ENCODE peak calls at places on chromosome 2, in six cellular contexts. P is A549, F is brain microvascular endothelial cell, E is progenitor cell of endocrine pancreas, S is HFFc6, T is fibroblast of pulmonary artery. O is an unnamed sample.

GRCh38 chr2:1743396-1744150 is 742 bp downstream of the PXDN start:
- DNase-seq in F (no peak), T (peak), S (peak), E (peak), P (no peak), O (no peak)

GRCh38 chr2:235543126-235543750 is 49.4 kb downstream of the AGAP1 start:
- DNase-seq in F (no peak), E (no peak), T (no peak), S (no peak), P (no peak), O (no peak)

GRCh38 chr2:164000171-164000570 is 264.4 kb upstream of the FIGN start:
- DNase-seq in P (no peak), T (peak), E (no peak), S (no peak), F (peak), O (no peak)

GRCh38 chr2:239678666-239679296 is 278.0 kb upstream of the HDAC4 start:
- DNase-seq in T (no peak), F (no peak), S (no peak), E (no peak), P (no peak), O (no peak)

GRCh38 chr2:228689049-228689448 is 507.6 kb upstream of the SPHKAP start:
- DNase-seq in S (no peak), E (peak), F (no peak), P (no peak), T (no peak), O (no peak)

GRCh38 chr2:7950035-7950612 is 731.7 kb upstream of the ID2 start:
- DNase-seq in P (no peak), T (no peak), E (no peak), F (peak), S (no peak), O (no peak)

GRCh38 chr2:223538920-223539440 is 63.2 kb downstream of the SCG2 start:
- DNase-seq in S (no peak), E (no peak), P (no peak), T (no peak), F (no peak), O (no peak)

GRCh38 chr2:60311524-60311923 is 241.9 kb downstream of the BCL11A start:
- DNase-seq in S (no peak), P (no peak), F (no peak), T (no peak), E (no peak), O (peak)

GRCh38 chr2:155733091-155733870 is 599.2 kb downstream of the NR4A2 start:
- DNase-seq in F (no peak), E (no peak), T (no peak), P (no peak), S (no peak), O (no peak)

GRCh38 chr2:69483696-69484095 is 46.5 kb upstream of the NFU1 start:
- DNase-seq in E (no peak), P (no peak), T (no peak), F (no peak), S (no peak), O (no peak)

GRCh38 chr2:220365023-220365422 is 737.6 kb downstream of the SLC4A3 start:
- DNase-seq in S (peak), F (peak), E (no peak), T (peak), P (no peak), O (no peak)

GRCh38 chr2:44741507-44741906 is 200.0 kb upstream of the SIX3 start:
- DNase-seq in T (no peak), F (peak), S (no peak), E (no peak), P (no peak), O (no peak)

GRCh38 chr2:18117592-18117991 is 239.1 kb downstream of the KCNS3 start:
- DNase-seq in T (peak), E (no peak), P (no peak), S (peak), F (peak), O (peak)

GRCh38 chr2:161327582-161327981 is 19.4 kb downstream of the PSMD14 start:
- DNase-seq in P (no peak), S (no peak), E (no peak), F (no peak), T (peak), O (no peak)

GRCh38 chr2:138534791-138535190 is 33.2 kb downstream of the SPOPL start:
- DNase-seq in P (no peak), T (no peak), F (no peak), S (no peak), E (no peak), O (no peak)

GRCh38 chr2:42048318-42049251 is 764 bp downstream of the PKDCC start:
- DNase-seq in T (no peak), S (no peak), P (no peak), E (no peak), F (no peak), O (no peak)

GRCh38 chr2:26474261-26474785 is 3.6 kb downstream of the OTOF start:
- DNase-seq in F (no peak), P (no peak), S (no peak), T (no peak), E (no peak), O (no peak)

GRCh38 chr2:197309369-197310231 is 980 bp downstream of the ANKRD44 start:
- DNase-seq in E (peak), S (no peak), F (no peak), T (no peak), P (no peak), O (peak)

GRCh38 chr2:189210250-189211075 is 30.9 kb upstream of the COL5A2 start:
- DNase-seq in S (peak), F (peak), T (peak), E (no peak), P (peak), O (no peak)

GRCh38 chr2:220075835-220076234 is 448.4 kb downstream of the SLC4A3 start:
- DNase-seq in P (no peak), T (no peak), E (no peak), F (no peak), S (no peak), O (no peak)

GRCh38 chr2:6916224-6916623 is 988 bp upstream of the RNF144A start:
- DNase-seq in S (no peak), T (no peak), P (no peak), F (no peak), E (no peak), O (no peak)

GRCh38 chr2:240901986-240902614 is 4.0 kb upstream of the CROCC2 start:
- DNase-seq in T (no peak), F (no peak), S (no peak), E (no peak), P (no peak), O (no peak)

GRCh38 chr2:54077088-54077900 is 38.1 kb upstream of the ACYP2 start:
- DNase-seq in F (no peak), P (no peak), E (no peak), T (no peak), S (no peak), O (no peak)

GRCh38 chr2:38163006-38163405 is 87.1 kb upstream of the CYP1B1 start:
- DNase-seq in S (no peak), E (no peak), T (no peak), F (no peak), P (no peak), O (peak)

GRCh38 chr2:106366145-106366544 is 102.1 kb downstream of the RGPD3 start:
- DNase-seq in E (no peak), S (no peak), F (no peak), P (no peak), T (no peak), O (no peak)

GRCh38 chr2:237033536-237034060 is 52.1 kb upstream of the COPS8 start:
- DNase-seq in F (no peak), P (no peak), T (no peak), S (no peak), E (no peak), O (no peak)

GRCh38 chr2:130186391-130186790 is 4.3 kb downstream of the MZT2B start:
- DNase-seq in S (no peak), F (no peak), T (no peak), P (no peak), E (no peak), O (no peak)

GRCh38 chr2:134435505-134435904 is 181.6 kb downstream of the MGAT5 start:
- DNase-seq in E (no peak), P (no peak), S (no peak), T (no peak), F (no peak), O (no peak)

GRCh38 chr2:74671479-74671878 is 17.4 kb downstream of the SEMA4F start:
- DNase-seq in E (no peak), T (peak), S (peak), F (peak), P (no peak), O (no peak)

GRCh38 chr2:41965173-41965875 is 82.5 kb upstream of the PKDCC start:
- DNase-seq in P (no peak), T (no peak), E (no peak), S (no peak), F (no peak), O (no peak)

GRCh38 chr2:121363632-121364420 is 78.8 kb upstream of the TFCP2L1 start:
- DNase-seq in S (peak), F (peak), E (no peak), P (no peak), T (peak), O (no peak)

DNA sequence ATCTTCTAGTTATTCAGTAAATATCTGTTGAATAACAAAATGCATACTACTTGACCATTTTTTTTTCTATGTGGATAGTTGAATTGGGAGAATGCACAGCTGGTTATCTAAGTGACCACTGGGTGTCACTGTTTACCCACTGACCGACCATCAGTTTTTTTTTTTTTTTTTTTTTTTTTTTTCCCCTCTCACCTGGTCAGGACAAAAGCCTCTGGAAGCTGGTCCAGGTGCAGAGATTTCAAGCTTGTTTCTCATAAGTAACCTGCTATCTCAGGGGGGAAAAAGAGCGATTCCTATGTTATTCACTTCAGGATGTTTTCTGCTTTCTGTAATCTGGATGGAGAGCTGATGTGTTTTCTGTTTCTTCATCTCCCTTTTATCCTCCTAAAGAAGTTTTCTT is 256.0 kb downstream of the DCDC2C start:
- DNase-seq in P (peak), T (peak), S (no peak), F (peak), E (no peak), O (peak)
- TF ChIP-seq CTCF in P (peak), T (peak), S (peak), F (peak), E (peak), O (peak)

GRCh38 chr2:101204400-101205095 is 48.1 kb upstream of the CNOT11 start:
- DNase-seq in T (peak), S (no peak), E (no peak), F (peak), P (peak), O (no peak)
- TF ChIP-seq CTCF in T (peak), S (peak), E (peak), F (peak), P (no peak), O (no peak)

DNA sequence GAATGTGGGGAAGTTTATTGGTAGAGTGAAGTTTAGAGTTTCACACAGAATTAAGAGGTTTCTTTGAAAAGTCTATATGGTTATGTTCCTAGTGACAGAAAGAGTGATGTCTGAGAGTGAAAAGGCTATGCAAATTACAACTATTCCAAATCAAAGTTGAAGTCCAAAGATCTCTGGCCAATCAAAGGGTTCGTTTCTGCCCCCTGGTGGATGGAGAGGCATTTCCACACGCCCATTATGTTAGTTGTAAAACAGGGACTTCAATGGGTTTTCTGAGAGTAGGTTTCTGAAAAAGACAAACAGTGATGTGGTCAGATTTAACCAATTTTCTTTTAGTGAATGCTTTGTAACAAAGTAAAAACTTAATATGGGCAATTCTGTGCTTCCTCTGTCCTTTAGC is 441.5 kb upstream of the POU3F3 start:
- DNase-seq in T (no peak), F (no peak), S (no peak), E (peak), P (peak), O (peak)
- TF ChIP-seq CTCF in T (no peak), F (peak), S (peak), E (peak), P (peak), O (peak)

DNA sequence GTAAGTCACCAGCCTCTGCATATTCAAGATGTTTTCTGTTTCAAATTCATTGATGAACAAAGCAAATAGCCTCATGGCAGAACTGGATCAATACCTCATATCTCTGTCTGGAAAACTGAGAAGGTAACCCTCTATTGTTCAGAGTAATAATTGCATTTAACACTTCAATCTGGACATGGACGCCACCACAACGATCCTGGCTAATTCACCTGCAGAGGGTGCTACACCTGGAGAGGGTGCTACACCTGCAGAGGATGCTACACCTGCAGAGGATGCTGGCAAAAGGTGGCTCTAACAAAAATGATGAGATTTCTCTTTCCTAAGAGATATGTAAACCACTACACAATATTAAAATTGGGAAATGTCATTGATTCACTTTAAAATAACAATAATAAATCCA is 183.1 kb upstream of the HNRNPA3 start:
- DNase-seq in P (no peak), T (no peak), F (no peak), S (no peak), E (no peak), O (no peak)
- TF ChIP-seq CTCF in P (no peak), T (no peak), F (no peak), S (no peak), E (peak), O (no peak)

GRCh38 chr2:29193111-29193510 is 77.9 kb downstream of the CLIP4 start:
- DNase-seq in F (no peak), E (no peak), P (no peak), S (no peak), T (no peak), O (no peak)

GRCh38 chr2:29193681-29194080 is 78.5 kb downstream of the CLIP4 start:
- DNase-seq in P (no peak), E (no peak), S (no peak), F (no peak), T (no peak), O (no peak)

GRCh38 chr2:29191817-29192216 is 76.6 kb downstream of the CLIP4 start:
- DNase-seq in P (no peak), F (no peak), T (no peak), S (no peak), E (no peak), O (no peak)

GRCh38 chr2:29195796-29196195 is 80.6 kb downstream of the CLIP4 start:
- DNase-seq in S (no peak), E (no peak), P (no peak), F (no peak), T (no peak), O (no peak)

DNA sequence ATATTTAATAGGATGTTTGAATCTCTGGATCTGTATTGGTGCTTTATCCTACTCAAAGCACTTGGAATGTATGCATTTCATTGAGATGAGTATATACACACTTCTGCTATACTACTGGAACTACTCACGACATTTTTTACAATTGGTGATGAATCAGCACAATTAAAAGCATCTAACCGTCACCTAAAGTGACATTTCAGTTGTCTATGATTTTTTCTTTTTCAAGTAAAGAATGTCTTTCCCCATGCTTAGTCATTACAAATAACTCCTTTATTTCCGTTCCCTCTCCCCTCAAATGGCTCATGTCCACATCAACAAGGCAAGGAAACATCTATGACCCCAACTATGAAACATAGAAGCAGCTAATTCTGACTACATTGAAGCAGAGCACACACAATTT is 77.3 kb downstream of the CLIP4 start:
- DNase-seq in T (peak), F (no peak), P (no peak), S (peak), E (no peak), O (no peak)
- TF ChIP-seq CTCF in T (no peak), F (no peak), P (no peak), S (no peak), E (no peak), O (no peak)

O was measured in GM12865.